ENCODE peak calls at places on chromosomes 4 and X, in five cellular contexts. One of them, this sample, is unnamed. For H3K4me1, the result is how much of the 10 kb centered on the place peaks cover.

GRCh38 chr4:112840061-112840460 is 203.1 kb downstream of the LARP7 start:
- DNase-seq in tibial nerve: no peak
- DNase-seq in ovary: no peak
- DNase-seq in A549: peak
- DNase-seq in transverse colon: no peak
- DNase-seq in this sample: no peak

GRCh38 chr4:89539374-89539773 is 231.8 kb upstream of the GPRIN3 start:
- DNase-seq in A549: peak
- DNase-seq in transverse colon: no peak
- DNase-seq in tibial nerve: no peak
- DNase-seq in ovary: no peak
- DNase-seq in this sample: no peak

GRCh38 chrX:13008189-13008533 is 33.3 kb downstream of the TMSB4X start:
- DNase-seq in transverse colon: no peak
- DNase-seq in ovary: no peak
- DNase-seq in tibial nerve: no peak
- DNase-seq in A549: no peak
- DNase-seq in this sample: no peak

GRCh38 chr4:123361195-123361861 is 35.3 kb upstream of the SPRY1 start:
- DNase-seq in transverse colon: peak
- DNase-seq in tibial nerve: no peak
- DNase-seq in ovary: no peak
- DNase-seq in A549: peak
- DNase-seq in this sample: no peak

GRCh38 chrX:101450951-101451350 is 34.3 kb upstream of the ARMCX4 start:
- DNase-seq in tibial nerve: no peak
- DNase-seq in transverse colon: no peak
- DNase-seq in ovary: no peak
- DNase-seq in A549: no peak
- DNase-seq in this sample: no peak

GRCh38 chrX:49901068-49901467 is 21.3 kb upstream of the CLCN5 start:
- DNase-seq in tibial nerve: no peak
- DNase-seq in ovary: no peak
- DNase-seq in transverse colon: no peak
- DNase-seq in A549: no peak
- DNase-seq in this sample: no peak

GRCh38 chr4:80266902-80267380 is 477 bp downstream of the FGF5 start:
- DNase-seq in transverse colon: no peak
- DNase-seq in A549: no peak
- DNase-seq in tibial nerve: no peak
- DNase-seq in ovary: no peak
- DNase-seq in this sample: no peak

GRCh38 chr4:21195682-21196081 is 495.4 kb downstream of the PACRGL start:
- DNase-seq in transverse colon: no peak
- DNase-seq in A549: no peak
- DNase-seq in tibial nerve: no peak
- DNase-seq in ovary: no peak
- DNase-seq in this sample: no peak

GRCh38 chr4:17662694-17663093 is 48.3 kb downstream of the MED28 start:
- DNase-seq in A549: no peak
- DNase-seq in tibial nerve: no peak
- DNase-seq in transverse colon: no peak
- DNase-seq in ovary: no peak
- DNase-seq in this sample: no peak

GRCh38 chr4:89837385-89837995 is 529 bp upstream of the SNCA start:
- DNase-seq in A549: peak
- DNase-seq in ovary: no peak
- DNase-seq in tibial nerve: no peak
- DNase-seq in transverse colon: no peak
- DNase-seq in this sample: no peak

GRCh38 chrX:26889574-26889973 is 573.6 kb downstream of the PPP4R3C start:
- DNase-seq in transverse colon: no peak
- DNase-seq in ovary: no peak
- DNase-seq in A549: no peak
- DNase-seq in tibial nerve: no peak
- DNase-seq in this sample: no peak

GRCh38 chrX:120486786-120487185 is 17.7 kb upstream of the LAMP2 start:
- DNase-seq in ovary: no peak
- DNase-seq in A549: no peak
- DNase-seq in tibial nerve: no peak
- DNase-seq in transverse colon: no peak
- DNase-seq in this sample: no peak

GRCh38 chrX:100643943-100644587 is at the start of gene SRPX2:
- DNase-seq in A549: peak
- DNase-seq in transverse colon: peak
- DNase-seq in tibial nerve: peak
- DNase-seq in ovary: no peak
- DNase-seq in this sample: peak

GRCh38 chr4:77922158-77923094 is 59.8 kb downstream of the MRPL1 start:
- DNase-seq in transverse colon: no peak
- DNase-seq in A549: no peak
- DNase-seq in ovary: no peak
- DNase-seq in tibial nerve: no peak
- DNase-seq in this sample: no peak

GRCh38 chr4:3671571-3672464 is 94.4 kb upstream of the ADRA2C start:
- DNase-seq in transverse colon: no peak
- DNase-seq in tibial nerve: no peak
- DNase-seq in A549: peak
- DNase-seq in ovary: no peak
- DNase-seq in this sample: peak

GRCh38 chrX:118420462-118420861 is 74.6 kb downstream of the WDR44 start:
- DNase-seq in A549: no peak
- DNase-seq in tibial nerve: no peak
- DNase-seq in ovary: no peak
- DNase-seq in transverse colon: no peak
- DNase-seq in this sample: no peak

GRCh38 chrX:114976321-114976720 is 41.1 kb downstream of the IL13RA2 start:
- DNase-seq in ovary: no peak
- DNase-seq in transverse colon: no peak
- DNase-seq in A549: no peak
- DNase-seq in tibial nerve: no peak
- DNase-seq in this sample: no peak

GRCh38 chr4:2059726-2060577 is 825 bp downstream of the NAT8L start:
- DNase-seq in A549: no peak
- DNase-seq in tibial nerve: no peak
- DNase-seq in transverse colon: no peak
- DNase-seq in ovary: peak
- DNase-seq in this sample: no peak

GRCh38 chr4:177759714-177760113 is 317.5 kb upstream of the AGA start:
- DNase-seq in tibial nerve: no peak
- DNase-seq in ovary: no peak
- DNase-seq in transverse colon: no peak
- DNase-seq in A549: no peak
- DNase-seq in this sample: no peak

GRCh38 chr4:188372051-188372450 is 232.8 kb downstream of the TRIML1 start:
- DNase-seq in ovary: no peak
- DNase-seq in transverse colon: no peak
- DNase-seq in tibial nerve: no peak
- DNase-seq in A549: no peak
- DNase-seq in this sample: no peak

GRCh38 chrX:1313788-1314187 is 22.8 kb upstream of the IL3RA start:
- DNase-seq in transverse colon: no peak
- DNase-seq in A549: no peak
- DNase-seq in ovary: no peak
- DNase-seq in tibial nerve: no peak
- DNase-seq in this sample: no peak

GRCh38 chr4:173262363-173262762 is 71.8 kb downstream of the HMGB2 start:
- DNase-seq in tibial nerve: no peak
- DNase-seq in transverse colon: no peak
- DNase-seq in ovary: no peak
- DNase-seq in A549: no peak
- DNase-seq in this sample: no peak

GRCh38 chr4:140666889-140667614 is 89.1 kb downstream of the TBC1D9 start:
- DNase-seq in transverse colon: no peak
- DNase-seq in ovary: no peak
- DNase-seq in A549: no peak
- DNase-seq in tibial nerve: no peak
- DNase-seq in this sample: no peak

GRCh38 chrX:136146614-136147319 is 566 bp upstream of the FHL1 start:
- DNase-seq in ovary: no peak
- DNase-seq in A549: no peak
- DNase-seq in tibial nerve: no peak
- DNase-seq in transverse colon: no peak
- DNase-seq in this sample: no peak

GRCh38 chr4:155530290-155530689 is 136.4 kb upstream of the GUCY1A1 start:
- DNase-seq in A549: no peak
- DNase-seq in tibial nerve: no peak
- DNase-seq in ovary: no peak
- DNase-seq in transverse colon: no peak
- DNase-seq in this sample: no peak

GRCh38 chr4:20251796-20252655 is at the start of gene SLIT2:
- DNase-seq in ovary: peak
- DNase-seq in A549: peak
- DNase-seq in tibial nerve: peak
- DNase-seq in transverse colon: peak
- DNase-seq in this sample: peak

GRCh38 chr4:46386570-46386969 is 3.4 kb downstream of the GABRA2 start:
- DNase-seq in tibial nerve: no peak
- DNase-seq in A549: no peak
- DNase-seq in ovary: no peak
- DNase-seq in transverse colon: no peak
- DNase-seq in this sample: no peak

GRCh38 chrX:29488919-29489318 is 726.4 kb upstream of the MAGEB2 start:
- DNase-seq in ovary: no peak
- DNase-seq in A549: no peak
- DNase-seq in transverse colon: no peak
- DNase-seq in tibial nerve: no peak
- DNase-seq in this sample: no peak

GRCh38 chr4:118829107-118829506 is 6.8 kb downstream of the SEC24D start:
- DNase-seq in ovary: no peak
- DNase-seq in tibial nerve: no peak
- DNase-seq in transverse colon: no peak
- DNase-seq in A549: no peak
- DNase-seq in this sample: no peak

GRCh38 chrX:43504394-43504793 is 151.7 kb upstream of the MAOA start:
- DNase-seq in transverse colon: no peak
- DNase-seq in A549: no peak
- DNase-seq in tibial nerve: no peak
- DNase-seq in ovary: no peak
- DNase-seq in this sample: no peak

GRCh38 chrX:148658115-148658725 is 157.8 kb downstream of the AFF2 start:
- DNase-seq in ovary: no peak
- DNase-seq in A549: no peak
- DNase-seq in tibial nerve: no peak
- DNase-seq in transverse colon: no peak
- DNase-seq in this sample: no peak

GRCh38 chrX:55710701-55711100 is 6.8 kb upstream of the RRAGB start:
- DNase-seq in A549: peak
- DNase-seq in tibial nerve: no peak
- DNase-seq in ovary: no peak
- DNase-seq in transverse colon: no peak
- DNase-seq in this sample: no peak

GRCh38 chr4:100288811-100289529 is 98.7 kb upstream of the DDIT4L start:
- DNase-seq in tibial nerve: no peak
- DNase-seq in A549: no peak
- DNase-seq in transverse colon: no peak
- DNase-seq in ovary: no peak
- DNase-seq in this sample: no peak

GRCh38 chr4:181676546-181676945 is 566.7 kb upstream of the TENM3 start:
- DNase-seq in transverse colon: no peak
- DNase-seq in ovary: no peak
- DNase-seq in A549: no peak
- DNase-seq in tibial nerve: no peak
- DNase-seq in this sample: no peak

GRCh38 chr4:59608466-59608865 is 1591.7 kb upstream of the ADGRL3 start:
- DNase-seq in ovary: no peak
- DNase-seq in tibial nerve: no peak
- DNase-seq in A549: no peak
- DNase-seq in transverse colon: no peak
- DNase-seq in this sample: no peak

GRCh38 chrX:46447384-46447783 is 97.8 kb downstream of the ZNF674 start:
- DNase-seq in tibial nerve: no peak
- DNase-seq in A549: no peak
- DNase-seq in ovary: no peak
- DNase-seq in transverse colon: no peak
- DNase-seq in this sample: no peak

GRCh38 chrX:25049347-25049746 is 33.6 kb upstream of the ARX start:
- DNase-seq in ovary: no peak
- DNase-seq in transverse colon: no peak
- DNase-seq in tibial nerve: no peak
- DNase-seq in A549: peak
- DNase-seq in this sample: no peak
- H3K4me1 ChIP-seq in ovary: under half
- H3K4me1 ChIP-seq in transverse colon: under half
- H3K4me1 ChIP-seq in tibial nerve: under half
- H3K4me1 ChIP-seq in A549: under half
- H3K4me1 ChIP-seq in this sample: under half

DNA sequence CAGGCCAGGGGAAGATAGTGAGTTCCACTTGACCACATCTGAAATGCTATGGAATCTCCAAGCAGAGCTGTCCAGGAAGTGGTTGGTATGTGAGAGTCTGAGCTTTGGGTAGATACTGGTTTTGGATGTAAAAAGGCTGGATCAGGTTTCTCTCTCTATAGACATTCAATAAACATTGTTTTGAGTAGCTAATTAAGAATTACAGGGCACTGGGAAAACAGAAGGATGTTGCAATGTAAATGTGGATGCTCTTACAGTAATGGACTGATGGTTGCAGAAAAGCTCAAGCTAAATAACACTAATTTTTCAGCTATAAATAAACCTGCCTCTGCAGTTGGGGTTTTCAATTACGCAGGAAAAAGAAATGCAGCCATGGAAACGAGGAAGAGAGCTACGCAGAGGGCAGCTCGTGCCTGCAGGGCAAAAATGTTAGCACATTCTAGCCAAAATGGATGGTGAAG is 13.4 kb upstream of the CHRNA9 start:
- DNase-seq in transverse colon: no peak
- DNase-seq in ovary: no peak
- DNase-seq in A549: peak
- DNase-seq in tibial nerve: no peak
- DNase-seq in this sample: no peak
- H3K27ac ChIP-seq in transverse colon: no peak
- H3K27ac ChIP-seq in ovary: no peak
- H3K27ac ChIP-seq in A549: peak
- H3K27ac ChIP-seq in tibial nerve: no peak
- H3K27ac ChIP-seq in this sample: no peak

GRCh38 chr4:136927172-136927571 is 605.1 kb downstream of the PCDH18 start:
- DNase-seq in A549: peak
- DNase-seq in ovary: no peak
- DNase-seq in tibial nerve: no peak
- DNase-seq in transverse colon: no peak
- DNase-seq in this sample: no peak
- TF ChIP-seq EP300 in A549: no peak
- TF ChIP-seq EP300 in ovary: no peak
- TF ChIP-seq EP300 in tibial nerve: no peak
- TF ChIP-seq EP300 in transverse colon: no peak
- TF ChIP-seq EP300 in this sample: no peak

GRCh38 chr4:149933120-149933519 is 117.5 kb upstream of the IQCM start:
- DNase-seq in transverse colon: no peak
- DNase-seq in tibial nerve: no peak
- DNase-seq in ovary: no peak
- DNase-seq in A549: no peak
- DNase-seq in this sample: no peak
- H3K4me1 ChIP-seq in transverse colon: under half
- H3K4me1 ChIP-seq in tibial nerve: under half
- H3K4me1 ChIP-seq in ovary: under half
- H3K4me1 ChIP-seq in A549: under half
- H3K4me1 ChIP-seq in this sample: under half

GRCh38 chr4:36165256-36166005 is 78.9 kb downstream of the ARAP2 start:
- DNase-seq in tibial nerve: no peak
- DNase-seq in A549: no peak
- DNase-seq in ovary: no peak
- DNase-seq in transverse colon: no peak
- DNase-seq in this sample: no peak
- H3K27ac ChIP-seq in tibial nerve: no peak
- H3K27ac ChIP-seq in A549: no peak
- H3K27ac ChIP-seq in ovary: no peak
- H3K27ac ChIP-seq in transverse colon: no peak
- H3K27ac ChIP-seq in this sample: no peak

This sample was measured in sigmoid colon.